ENCODE peak calls at places on chromosomes 16 and 17, in seven cellular contexts. M is body of pancreas, O is Peyer's patch, Q is fibroblast of lung, X is thoracic aorta, S is HCT116, Z is A549. K is an unnamed sample.

GRCh38 chr17:3888343-3889171 is 4.3 kb downstream of the CAMKK1 start:
- DNase-seq in X (peak), S (peak), M (peak), O (peak), Z (no peak), Q (peak), K (no peak)

GRCh38 chr16:397736-398332 is 835 bp downstream of the NME4 start:
- DNase-seq in Z (peak), X (no peak), M (peak), Q (peak), O (peak), S (peak), K (no peak)

GRCh38 chr17:28737316-28737715 is 6.5 kb upstream of the TRAF4 start:
- DNase-seq in S (no peak), Z (no peak), Q (no peak), O (no peak), X (no peak), M (no peak), K (no peak)

GRCh38 chr17:57045868-57046671 is 39.0 kb upstream of the AKAP1 start:
- DNase-seq in X (no peak), S (no peak), Q (no peak), Z (no peak), M (peak), O (peak), K (no peak)

GRCh38 chr16:68640972-68641371 is 4.1 kb upstream of the CDH3 start:
- DNase-seq in Q (no peak), X (no peak), Z (no peak), S (no peak), O (no peak), M (no peak), K (no peak)

GRCh38 chr17:83183150-83183820 is 103.9 kb downstream of the METRNL start:
- DNase-seq in M (peak), O (peak), Q (no peak), X (no peak), Z (no peak), S (no peak), K (no peak)

GRCh38 chr17:42679001-42679491 is 2.3 kb upstream of the PLEKHH3 start:
- DNase-seq in Q (peak), M (peak), Z (peak), X (no peak), O (peak), S (no peak), K (no peak)

GRCh38 chr16:72884037-72884436 is 163.9 kb downstream of the ZFHX3 start:
- DNase-seq in X (no peak), O (no peak), M (no peak), Q (peak), Z (no peak), S (no peak), K (no peak)

GRCh38 chr17:39740357-39741111 is 2.8 kb downstream of the GRB7 start:
- DNase-seq in X (no peak), S (peak), O (no peak), Q (peak), Z (peak), M (peak), K (no peak)

GRCh38 chr17:82105882-82106696 is 8.1 kb upstream of the FASN start:
- DNase-seq in X (no peak), Z (peak), S (peak), O (peak), M (peak), Q (peak), K (no peak)

GRCh38 chr17:15289285-15290185 is 24.4 kb upstream of the PMP22 start:
- DNase-seq in M (no peak), X (no peak), S (no peak), Q (peak), O (no peak), Z (peak), K (no peak)

GRCh38 chr16:17364319-17365210 is 106.2 kb downstream of the XYLT1 start:
- DNase-seq in M (peak), Q (peak), Z (no peak), S (no peak), X (no peak), O (peak), K (peak)

GRCh38 chr17:46771601-46772012 is 46.9 kb downstream of the WNT3 start:
- DNase-seq in X (no peak), M (peak), Z (no peak), S (no peak), O (peak), Q (no peak), K (no peak)

GRCh38 chr17:45750779-45751440 is 33.2 kb upstream of the CRHR1 start:
- DNase-seq in O (no peak), Q (no peak), Z (no peak), M (no peak), S (no peak), X (no peak), K (no peak)

GRCh38 chr16:58684001-58684353 is 593 bp downstream of the SLC38A7 start:
- DNase-seq in Z (no peak), Q (no peak), O (no peak), M (no peak), S (no peak), X (no peak), K (no peak)

GRCh38 chr16:1348926-1349325 is 2.8 kb downstream of the TSR3 start:
- DNase-seq in M (no peak), Z (no peak), X (no peak), Q (no peak), O (no peak), S (no peak), K (no peak)

GRCh38 chr17:79626156-79626890 is 15.5 kb upstream of the RBFOX3 start:
- DNase-seq in M (no peak), Z (no peak), X (no peak), S (no peak), O (peak), Q (no peak), K (no peak)

GRCh38 chr17:7184647-7185046 is 5.5 kb upstream of the ASGR1 start:
- DNase-seq in S (no peak), Q (no peak), Z (no peak), O (no peak), M (no peak), X (no peak), K (no peak)

GRCh38 chr17:78739331-78739853 is 42.7 kb downstream of the CYTH1 start:
- DNase-seq in S (no peak), X (no peak), O (no peak), Q (no peak), Z (no peak), M (no peak), K (no peak)

GRCh38 chr17:38750044-38750311 is 1.8 kb upstream of the PCGF2 start:
- DNase-seq in Z (no peak), S (no peak), M (no peak), X (no peak), O (no peak), Q (no peak), K (no peak)

GRCh38 chr17:59105852-59106462 is 723 bp downstream of the TRIM37 start:
- DNase-seq in M (peak), X (peak), O (peak), Q (peak), S (no peak), Z (peak), K (no peak)

GRCh38 chr16:11202260-11203091 is 53.5 kb downstream of the SOCS1 start:
- DNase-seq in X (no peak), Q (peak), O (no peak), S (no peak), M (no peak), Z (no peak), K (no peak)

GRCh38 chr17:37717627-37718382 is 27.1 kb downstream of the HNF1B start:
- DNase-seq in O (no peak), Z (no peak), S (no peak), M (no peak), Q (peak), X (no peak), K (no peak)

GRCh38 chr17:28727727-28728363 is 743 bp upstream of the NEK8 start:
- DNase-seq in X (no peak), Z (peak), M (peak), O (peak), Q (no peak), S (peak), K (no peak)

GRCh38 chr16:28292731-28293588 is 635 bp downstream of the SBK1 start:
- DNase-seq in S (no peak), Q (no peak), Z (no peak), X (no peak), M (peak), O (no peak), K (no peak)

GRCh38 chr16:20333120-20333519 is 5.8 kb upstream of the GP2 start:
- DNase-seq in O (no peak), Z (no peak), M (peak), X (no peak), Q (no peak), S (no peak), K (no peak)

GRCh38 chr16:11494433-11494832 is 92.3 kb downstream of the LITAF start:
- DNase-seq in O (no peak), X (no peak), Q (no peak), M (no peak), S (no peak), Z (no peak), K (no peak)

GRCh38 chr17:67021718-67022450 is 22.5 kb upstream of the CACNG1 start:
- DNase-seq in Q (no peak), M (no peak), S (no peak), Z (no peak), X (no peak), O (no peak), K (no peak)

GRCh38 chr16:1538804-1539520 is 5.5 kb downstream of the TMEM204 start:
- DNase-seq in Q (no peak), O (no peak), Z (no peak), M (no peak), X (no peak), S (no peak), K (no peak)

GRCh38 chr16:3971261-3971660 is 90.7 kb upstream of the CREBBP start:
- DNase-seq in M (no peak), Z (no peak), O (no peak), Q (peak), S (no peak), X (no peak), K (no peak)

GRCh38 chr16:14007460-14007859 is 63.7 kb upstream of the MRTFB start:
- DNase-seq in S (no peak), M (no peak), X (no peak), Z (no peak), O (no peak), Q (peak), K (no peak)

GRCh38 chr17:15456972-15457722 is 10.3 kb downstream of the CDRT4 start:
- DNase-seq in O (no peak), Z (no peak), M (peak), Q (peak), S (no peak), X (no peak), K (no peak)

GRCh38 chr16:66473654-66474519 is 46.8 kb downstream of the BEAN1 start:
- DNase-seq in Z (no peak), O (peak), Q (no peak), M (no peak), S (no peak), X (no peak), K (no peak)

GRCh38 chr17:34841467-34841866 is 119.8 kb downstream of the CCT6B start:
- DNase-seq in Q (no peak), O (no peak), S (no peak), M (no peak), Z (no peak), X (no peak), K (no peak)

GRCh38 chr17:80254396-80255241 is 6.0 kb upstream of the RNF213 start:
- DNase-seq in O (peak), S (peak), Q (peak), Z (peak), M (peak), X (peak), K (no peak)

GRCh38 chr17:72408122-72408382 is 287.2 kb downstream of the SOX9 start:
- DNase-seq in O (no peak), M (no peak), Q (no peak), Z (no peak), S (no peak), X (no peak), K (no peak)

GRCh38 chr16:89907055-89907814 is 11.4 kb upstream of the MC1R start:
- DNase-seq in Z (no peak), Q (no peak), M (no peak), X (no peak), S (no peak), O (no peak), K (no peak)

GRCh38 chr17:10094806-10095205 is 103.6 kb downstream of the GAS7 start:
- DNase-seq in O (no peak), S (no peak), Q (no peak), M (no peak), Z (no peak), X (no peak), K (no peak)

GRCh38 chr17:10092595-10092994 is 105.8 kb downstream of the GAS7 start:
- DNase-seq in O (no peak), Z (no peak), X (no peak), Q (no peak), S (no peak), M (no peak), K (no peak)

GRCh38 chr17:10099051-10099571 is 99.3 kb downstream of the GAS7 start:
- DNase-seq in Q (peak), M (no peak), O (no peak), X (no peak), S (no peak), Z (no peak), K (no peak)

GRCh38 chr17:10091051-10091450 is 107.4 kb downstream of the GAS7 start:
- DNase-seq in X (no peak), M (no peak), S (no peak), Z (no peak), Q (no peak), O (no peak), K (no peak)

DNA sequence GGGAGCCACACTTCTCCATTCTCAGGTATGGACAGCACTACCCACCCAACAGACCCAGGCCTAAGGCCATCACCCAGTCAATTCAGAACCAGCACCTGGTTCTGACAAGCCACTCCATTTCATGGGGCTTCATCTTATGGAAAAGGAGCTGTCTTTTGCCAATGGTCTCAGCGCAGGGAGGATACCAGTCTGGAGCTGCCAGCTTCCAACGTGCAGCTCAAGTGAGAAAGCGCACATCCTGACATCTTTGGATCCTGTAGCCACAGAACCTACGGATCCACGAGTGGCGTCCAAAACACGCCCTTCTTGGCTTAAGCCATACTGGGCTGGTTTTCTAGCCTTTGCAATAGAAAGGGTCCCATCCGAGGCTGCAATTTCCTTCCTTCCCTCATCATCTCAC is 101.8 kb downstream of the GAS7 start:
- DNase-seq in S (no peak), O (no peak), Q (no peak), M (no peak), X (no peak), Z (no peak), K (no peak)
- H3K27ac ChIP-seq in S (no peak), O (no peak), Q (no peak), M (no peak), X (no peak), Z (no peak), K (no peak)

DNA sequence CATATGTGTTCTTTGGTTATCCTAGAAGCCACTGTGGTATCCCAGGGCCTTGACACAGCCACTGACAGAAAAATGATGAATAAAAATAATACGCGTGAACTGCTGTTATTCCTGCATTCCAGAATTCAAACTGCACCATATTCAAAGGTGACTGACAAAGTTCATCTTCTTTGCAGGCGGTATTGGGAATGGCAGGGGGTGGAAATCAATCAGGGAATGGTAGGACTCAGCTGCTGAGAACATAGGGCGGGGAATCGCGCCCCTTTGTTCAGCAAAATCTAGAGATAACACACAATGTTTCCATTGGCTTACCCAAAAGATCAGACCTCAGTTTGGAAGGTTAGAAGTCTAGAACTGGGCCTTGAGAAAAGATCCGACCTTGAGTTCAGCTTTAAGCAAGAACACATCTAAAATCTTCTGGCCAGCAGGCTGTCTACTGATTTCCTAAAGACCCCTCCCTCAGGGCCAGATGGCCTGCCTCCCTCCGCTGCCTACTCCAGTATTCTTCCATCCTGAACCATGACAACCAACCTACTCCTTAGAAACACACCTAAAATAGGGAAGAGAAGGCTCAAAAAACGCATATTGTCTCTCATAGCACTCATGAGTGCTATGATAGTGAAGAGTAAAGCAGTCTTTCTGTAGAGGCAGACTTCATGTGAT is 34.1 kb downstream of the CDK5R1 start:
- DNase-seq in Z (no peak), O (no peak), Q (no peak), X (no peak), S (no peak), M (no peak), K (no peak)
- H3K27ac ChIP-seq in Z (no peak), O (peak), Q (no peak), X (no peak), S (no peak), M (no peak), K (no peak)

GRCh38 chr16:74168445-74168844 is 128.2 kb upstream of the PSMD7 start:
- DNase-seq in Q (no peak), S (no peak), M (no peak), X (no peak), Z (no peak), O (no peak), K (no peak)

GRCh38 chr16:74169687-74170522 is 126.7 kb upstream of the PSMD7 start:
- DNase-seq in Z (no peak), X (no peak), Q (peak), M (peak), O (no peak), S (no peak), K (no peak)
- H3K27ac ChIP-seq in Z (no peak), X (no peak), Q (peak), M (no peak), O (no peak), S (no peak), K (peak)

GRCh38 chr17:44005865-44006580 is 1.6 kb downstream of the NAGS start:
- DNase-seq in Q (no peak), X (no peak), O (peak), M (peak), Z (no peak), S (no peak), K (no peak)
- H3K27ac ChIP-seq in Q (peak), X (no peak), O (peak), M (peak), Z (peak), S (peak), K (no peak)

GRCh38 chr17:77474292-77474988 is 333.7 kb downstream of the SEC14L1 start:
- DNase-seq in M (no peak), X (no peak), O (no peak), S (no peak), Z (no peak), Q (peak), K (no peak)

GRCh38 chr17:77472837-77473214 is 332.1 kb downstream of the SEC14L1 start:
- DNase-seq in Z (no peak), O (no peak), Q (no peak), X (no peak), M (no peak), S (no peak), K (no peak)

GRCh38 chr17:77475012-77475976 is 334.5 kb downstream of the SEC14L1 start:
- DNase-seq in X (no peak), S (no peak), Q (peak), O (peak), M (no peak), Z (no peak), K (no peak)

GRCh38 chr17:77471984-77472836 is 331.4 kb downstream of the SEC14L1 start:
- DNase-seq in M (no peak), Q (peak), S (no peak), Z (no peak), O (no peak), X (no peak), K (peak)

DNA sequence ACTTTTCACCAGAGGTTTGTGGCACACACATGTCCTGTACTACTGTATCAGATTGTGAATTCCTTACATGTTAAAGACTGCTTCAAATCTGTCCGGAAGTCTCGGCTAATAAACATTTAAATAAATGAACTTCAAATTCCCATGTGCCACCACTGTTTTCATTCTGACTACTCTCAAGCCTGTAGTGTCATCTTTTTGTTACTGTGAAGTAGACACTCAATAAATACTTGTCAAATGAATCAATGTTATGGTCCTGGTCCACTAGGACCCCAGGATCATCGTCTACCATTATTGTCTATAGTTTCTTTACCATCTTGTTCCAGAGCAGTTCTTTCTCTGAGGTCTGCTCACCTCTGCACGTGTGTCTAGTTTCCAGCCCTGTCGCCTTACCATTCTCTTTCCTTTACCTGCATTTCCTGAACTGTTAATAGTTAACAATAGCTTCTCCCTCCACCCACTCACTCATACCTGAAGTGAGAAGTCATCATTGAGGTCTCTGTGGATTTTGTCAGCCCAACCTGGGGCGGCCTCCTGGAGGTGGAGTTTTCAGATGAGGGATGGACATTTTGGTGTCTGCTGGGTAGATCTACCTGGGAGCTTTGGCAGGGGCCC is 333.0 kb downstream of the SEC14L1 start:
- DNase-seq in Z (no peak), S (peak), M (no peak), Q (no peak), X (no peak), O (no peak), K (no peak)
- H3K27ac ChIP-seq in Z (no peak), S (peak), M (peak), Q (peak), X (no peak), O (peak), K (peak)

GRCh38 chr17:2635241-2635640 is 41.8 kb downstream of the PAFAH1B1 start:
- DNase-seq in O (no peak), M (no peak), S (no peak), Z (no peak), X (no peak), Q (no peak), K (no peak)
- H3K27ac ChIP-seq in O (no peak), M (no peak), S (peak), Z (peak), X (no peak), Q (no peak), K (no peak)

GRCh38 chr17:64128787-64129514 is 993 bp downstream of the ERN1 start:
- DNase-seq in S (no peak), Q (peak), Z (peak), X (no peak), M (peak), O (peak), K (no peak)

GRCh38 chr17:64131606-64132270 is 1.8 kb upstream of the ERN1 start:
- DNase-seq in S (no peak), M (no peak), X (no peak), Q (no peak), O (no peak), Z (no peak), K (no peak)

GRCh38 chr17:64129515-64129764 is 504 bp downstream of the ERN1 start:
- DNase-seq in O (no peak), Q (no peak), S (no peak), Z (no peak), X (no peak), M (no peak), K (no peak)

GRCh38 chr17:64130559-64131001 is 636 bp upstream of the ERN1 start:
- DNase-seq in S (no peak), X (peak), Z (no peak), M (no peak), O (peak), Q (peak), K (no peak)

GRCh38 chr17:64129765-64130558 is at the start of gene ERN1:
- DNase-seq in Z (peak), Q (peak), O (peak), M (peak), X (peak), S (peak), K (no peak)
- H3K27ac ChIP-seq in Z (peak), Q (peak), O (peak), M (peak), X (peak), S (peak), K (no peak)